ENCODE peak calls at places on chromosomes 1 and 21, in five cellular contexts. P is anterior cingulate cortex, B is NCI-H748 treated with DMSO at 0.1 percent for 48 hours, F is cardiac fibroblast, J is COR-L47. W is an unnamed sample.

GRCh38 chr1:230243583-230244377 is 176.7 kb downstream of the GALNT2 start:
- DNase-seq in J (no peak), B (no peak), F (peak), P (no peak), W (no peak)

GRCh38 chr1:243580072-243580471 is 270.0 kb downstream of the AKT3 start:
- DNase-seq in B (no peak), F (peak), J (no peak), P (no peak), W (no peak)

GRCh38 chr1:202241376-202242079 is 47.9 kb downstream of the LGR6 start:
- DNase-seq in J (no peak), P (no peak), B (no peak), F (no peak), W (no peak)

GRCh38 chr1:54006508-54006907 is 11.5 kb downstream of the LDLRAD1 start:
- DNase-seq in J (no peak), P (no peak), F (no peak), B (no peak), W (no peak)

GRCh38 chr1:235708390-235708962 is 58.9 kb upstream of the GNG4 start:
- DNase-seq in P (no peak), B (no peak), J (no peak), F (no peak), W (no peak)

GRCh38 chr1:67316180-67316902 is 8.7 kb downstream of the IL12RB2 start:
- DNase-seq in B (no peak), F (no peak), J (no peak), P (no peak), W (no peak)

GRCh38 chr1:200674838-200675587 is 5.3 kb upstream of the DDX59 start:
- DNase-seq in F (no peak), P (no peak), B (no peak), J (no peak), W (no peak)

GRCh38 chr1:212315907-212316306 is 30.7 kb downstream of the PPP2R5A start:
- DNase-seq in F (peak), B (no peak), J (peak), P (peak), W (no peak)

GRCh38 chr1:182715531-182715930 is 31.1 kb upstream of the RGS8 start:
- DNase-seq in J (no peak), P (no peak), B (no peak), F (no peak), W (no peak)

GRCh38 chr1:23291706-23292105 is 52.4 kb downstream of the HNRNPR start:
- DNase-seq in F (no peak), P (no peak), J (no peak), B (no peak), W (no peak)

GRCh38 chr1:116971481-116971880 is 30.1 kb upstream of the CD101 start:
- DNase-seq in B (no peak), P (no peak), J (no peak), F (no peak), W (no peak)

GRCh38 chr1:112614460-112615065 is 4.4 kb downstream of the ST7L start:
- DNase-seq in F (peak), P (no peak), B (no peak), J (no peak), W (no peak)

GRCh38 chr1:54016343-54017282 is 1.4 kb downstream of the LDLRAD1 start:
- DNase-seq in J (peak), B (peak), F (peak), P (no peak), W (no peak)

GRCh38 chr1:23169727-23170335 is 1.2 kb upstream of the LUZP1 start:
- DNase-seq in J (no peak), B (no peak), F (peak), P (peak), W (peak)

GRCh38 chr1:59880735-59881134 is 45.8 kb downstream of the CYP2J2 start:
- DNase-seq in B (no peak), P (no peak), J (no peak), F (peak), W (no peak)

GRCh38 chr1:19232526-19232851 is 18.8 kb downstream of the EMC1 start:
- DNase-seq in B (no peak), P (no peak), J (no peak), F (peak), W (peak)

GRCh38 chr1:99969260-99969728 is 502 bp upstream of the SLC35A3 start:
- DNase-seq in B (no peak), F (peak), P (no peak), J (no peak), W (no peak)

GRCh38 chr1:17816511-17816910 is 61.4 kb downstream of the ACTL8 start:
- DNase-seq in J (no peak), B (no peak), F (no peak), P (no peak), W (no peak)

GRCh38 chr1:29213055-29213454 is 17.7 kb downstream of the MECR start:
- DNase-seq in J (no peak), F (no peak), B (no peak), P (peak), W (no peak)

GRCh38 chr21:30340714-30341573 is 3.5 kb upstream of the KRTAP27-1 start:
- DNase-seq in P (no peak), B (no peak), F (peak), J (peak), W (no peak)

GRCh38 chr1:12745992-12746323 is at the start of gene CFAP107:
- DNase-seq in P (no peak), F (no peak), J (no peak), B (no peak), W (no peak)

W was measured in ovary.